ENCODE peak calls at places on chromosomes 7 and 10, in nine cellular contexts. J is GM23338, F is HL-60, D is spleen, R is upper lobe of left lung, Y is stomach, Q is breast epithelium, P is HCT116, X is transverse colon. T is an unnamed sample.

GRCh38 chr7:135822396-135822795 is 73.8 kb upstream of the FAM180A start:
- DNase-seq in R (no peak), F (no peak), Y (no peak), J (no peak), X (no peak), Q (no peak), P (no peak), D (no peak), T (no peak)

GRCh38 chr10:114045071-114045737 is 1.5 kb downstream of the ADRB1 start:
- DNase-seq in R (peak; percentile 64), P (no peak), X (peak; percentile 23), D (peak; percentile 89), J (peak; percentile 62), Q (no peak), F (no peak), Y (peak; percentile 51), T (peak; percentile 41)

GRCh38 chr10:3652886-3653285 is 132.1 kb downstream of the KLF6 start:
- DNase-seq in P (no peak), R (no peak), J (no peak), D (no peak), Y (no peak), F (no peak), Q (no peak), X (no peak), T (no peak)

GRCh38 chr7:108291791-108292440 is 161.8 kb upstream of the LAMB4 start:
- DNase-seq in X (no peak), F (no peak), Q (no peak), R (no peak), Y (no peak), P (no peak), J (no peak), D (no peak), T (no peak)

GRCh38 chr10:95602382-95602781 is 41.2 kb upstream of the SORBS1 start:
- DNase-seq in Y (no peak), J (no peak), D (no peak), Q (no peak), F (no peak), R (no peak), P (no peak), X (no peak), T (no peak)

GRCh38 chr10:51092402-51092801 is 18.1 kb downstream of the PRKG1 start:
- DNase-seq in Q (no peak), J (no peak), D (no peak), F (no peak), X (peak; percentile 63), Y (peak; percentile 53), R (no peak), P (no peak), T (peak; percentile 27)

GRCh38 chr10:986881-987634 is 1.2 kb upstream of the GTPBP4 start:
- DNase-seq in P (no peak), J (peak; percentile 39), F (no peak), R (no peak), Q (no peak), D (no peak), Y (no peak), X (no peak), T (no peak)

GRCh38 chr7:107857541-107857912 is 33.5 kb upstream of the DLD start:
- DNase-seq in Y (no peak), R (no peak), Q (no peak), D (no peak), P (no peak), J (no peak), F (no peak), X (no peak), T (no peak)

GRCh38 chr7:18960735-18961134 is 156.7 kb downstream of the TWIST1 start:
- DNase-seq in Y (no peak), D (no peak), P (no peak), R (no peak), X (no peak), F (no peak), J (no peak), Q (no peak), T (no peak)

GRCh38 chr7:27922907-27923306 is 182.9 kb downstream of the TAX1BP1 start:
- DNase-seq in Q (no peak), P (no peak), F (no peak), R (no peak), D (no peak), Y (no peak), J (no peak), X (no peak), T (no peak)

GRCh38 chr10:992523-993340 is 4.5 kb downstream of the GTPBP4 start:
- DNase-seq in Y (no peak), D (no peak), P (no peak), J (no peak), X (no peak), R (no peak), Q (no peak), F (no peak), T (no peak)

GRCh38 chr10:122152544-122152943 is 118.6 kb upstream of the BTBD16 start:
- DNase-seq in F (no peak), Y (no peak), J (no peak), R (no peak), P (no peak), X (peak; percentile 56), D (peak; percentile 54), Q (no peak), T (peak; percentile 62)

DNA sequence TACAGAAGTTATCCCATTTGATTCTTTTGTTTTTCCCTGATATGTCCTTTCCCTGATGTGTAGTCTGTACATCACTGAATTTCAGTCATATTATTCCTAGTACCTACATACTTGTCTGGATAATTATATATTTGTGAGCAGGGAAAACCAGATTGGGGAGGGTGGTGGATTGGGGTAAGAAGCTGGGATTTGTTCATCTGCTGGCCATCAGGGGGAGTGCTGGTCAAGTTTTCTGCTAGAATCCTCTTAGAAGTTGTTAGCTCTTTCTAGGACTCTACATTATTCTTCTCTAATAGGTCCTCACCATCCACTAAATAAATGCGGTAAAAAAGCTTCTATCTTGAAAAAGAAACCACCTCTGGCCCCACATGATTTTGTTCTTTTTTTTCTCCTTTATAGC is 232.7 kb upstream of the TAC1 start:
- DNase-seq in Y (peak; percentile 26), J (peak; percentile 72), Q (no peak), R (no peak), X (peak; percentile 41), D (no peak), F (no peak), P (peak; percentile 29), T (no peak)
- TF ChIP-seq CTCF in Y (no peak), J (peak; percentile 73), Q (peak; percentile 23), R (peak; percentile 9), X (peak; percentile 53), D (no peak), F (peak; percentile 35), P (peak; percentile 65), T (no peak)

GRCh38 chr10:62057359-62057758 is 155.9 kb downstream of the ARID5B start:
- DNase-seq in Y (no peak), D (no peak), J (no peak), R (no peak), P (no peak), Q (no peak), F (no peak), X (no peak), T (no peak)

GRCh38 chr10:62057872-62058271 is 156.4 kb downstream of the ARID5B start:
- DNase-seq in Q (no peak), F (no peak), J (no peak), D (no peak), Y (no peak), P (no peak), X (no peak), R (no peak), T (no peak)

GRCh38 chr10:62056219-62056618 is 154.7 kb downstream of the ARID5B start:
- DNase-seq in Y (no peak), R (no peak), J (no peak), F (no peak), Q (no peak), X (no peak), D (no peak), P (no peak), T (no peak)

GRCh38 chr10:62058476-62058875 is 157.0 kb downstream of the ARID5B start:
- DNase-seq in R (no peak), Y (no peak), J (no peak), X (no peak), Q (no peak), D (no peak), P (no peak), F (no peak), T (no peak)

GRCh38 chr10:62056660-62057059 is 155.2 kb downstream of the ARID5B start:
- DNase-seq in J (no peak), Y (no peak), P (no peak), R (no peak), D (no peak), F (no peak), Q (no peak), X (no peak), T (no peak)
- TF ChIP-seq POLR2AphosphoS5 in J (no peak), Y (no peak), P (no peak), R (no peak), D (no peak), F (no peak), Q (no peak), X (peak; percentile 18), T (no peak)

GRCh38 chr7:31788445-31788844 is 101.4 kb downstream of the PPP1R17 start:
- DNase-seq in X (no peak), D (no peak), J (no peak), R (no peak), P (no peak), Q (no peak), F (no peak), Y (no peak), T (no peak)
- H3K4me3 ChIP-seq in X (no peak overlapping the region), D (no peak overlapping the region), J (no peak overlapping the region), R (no peak overlapping the region), P (no peak overlapping the region), Q (no peak overlapping the region), F (no peak overlapping the region), Y (no peak overlapping the region), T (no peak overlapping the region)

GRCh38 chr10:101319241-101319915 is 34.6 kb upstream of the BTRC start:
- DNase-seq in Y (no peak), F (no peak), R (no peak), D (no peak), J (peak; percentile 76), Q (no peak), P (no peak), X (no peak), T (no peak)
- TF ChIP-seq CTCF in Y (no peak), F (no peak), R (no peak), D (no peak), J (no peak), Q (no peak), P (no peak), X (no peak), T (no peak)

DNA sequence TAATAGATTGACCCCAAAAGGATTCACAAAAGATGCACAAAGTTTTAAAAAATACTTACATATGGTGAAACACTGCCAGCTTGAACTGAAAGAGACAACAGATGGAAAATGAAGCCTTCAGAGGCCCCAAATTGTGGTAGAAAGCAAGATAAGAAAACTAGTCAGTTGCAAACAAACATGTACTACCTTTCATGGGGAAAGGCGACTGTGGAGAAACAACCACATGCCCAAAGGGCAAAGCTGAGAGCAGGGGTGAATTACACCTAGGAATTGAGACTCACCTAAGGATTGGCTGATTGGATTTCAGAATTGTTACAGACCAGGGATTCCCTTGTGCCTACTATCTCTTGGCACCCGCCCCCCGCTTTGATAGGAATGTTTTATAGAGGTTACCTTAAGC is 13.1 kb downstream of the EPC1 start:
- DNase-seq in Q (no peak), R (no peak), P (no peak), Y (no peak), J (no peak), F (no peak), D (no peak), X (no peak), T (no peak)
- TF ChIP-seq POLR2AphosphoS5 in Q (no peak), R (no peak), P (no peak), Y (no peak), J (no peak), F (no peak), D (no peak), X (no peak), T (no peak)

T was measured in prostate gland.